ENCODE peak calls at places on chromosomes 1 and 21, in eight cellular contexts. One of them, this sample, is unnamed. For H3K36me3, the result is how much of the 10 kb centered on the place peaks cover.

GRCh38 chr1:218643281-218643680 is 298.1 kb downstream of the TGFB2 start:
- DNase-seq in PC-3: no peak
- DNase-seq in thoracic aorta: no peak
- DNase-seq in tibial nerve: no peak
- DNase-seq in esophagus squamous epithelium: no peak
- DNase-seq in tibial artery: no peak
- DNase-seq in upper lobe of right lung: no peak
- DNase-seq in psoas muscle: no peak
- DNase-seq in this sample: no peak

GRCh38 chr1:155681776-155682175 is 6.8 kb downstream of the YY1AP1 start:
- DNase-seq in tibial nerve: no peak
- DNase-seq in upper lobe of right lung: no peak
- DNase-seq in psoas muscle: no peak
- DNase-seq in esophagus squamous epithelium: no peak
- DNase-seq in thoracic aorta: no peak
- DNase-seq in PC-3: no peak
- DNase-seq in tibial artery: no peak
- DNase-seq in this sample: no peak

GRCh38 chr1:31033573-31033972 is 31.9 kb downstream of the PUM1 start:
- DNase-seq in thoracic aorta: no peak
- DNase-seq in tibial artery: no peak
- DNase-seq in esophagus squamous epithelium: no peak
- DNase-seq in PC-3: no peak
- DNase-seq in tibial nerve: no peak
- DNase-seq in psoas muscle: no peak
- DNase-seq in upper lobe of right lung: no peak
- DNase-seq in this sample: peak

GRCh38 chr1:67336783-67337182 is 29.1 kb downstream of the IL12RB2 start:
- DNase-seq in esophagus squamous epithelium: no peak
- DNase-seq in thoracic aorta: no peak
- DNase-seq in PC-3: no peak
- DNase-seq in tibial artery: no peak
- DNase-seq in tibial nerve: no peak
- DNase-seq in upper lobe of right lung: no peak
- DNase-seq in psoas muscle: no peak
- DNase-seq in this sample: no peak

GRCh38 chr1:164272156-164272555 is 286.8 kb upstream of the PBX1 start:
- DNase-seq in tibial artery: no peak
- DNase-seq in upper lobe of right lung: no peak
- DNase-seq in thoracic aorta: no peak
- DNase-seq in PC-3: no peak
- DNase-seq in esophagus squamous epithelium: no peak
- DNase-seq in psoas muscle: no peak
- DNase-seq in tibial nerve: no peak
- DNase-seq in this sample: no peak

GRCh38 chr1:52635321-52636089 is 2.5 kb downstream of the SHISAL2A start:
- DNase-seq in PC-3: peak
- DNase-seq in tibial artery: no peak
- DNase-seq in upper lobe of right lung: no peak
- DNase-seq in psoas muscle: no peak
- DNase-seq in tibial nerve: no peak
- DNase-seq in thoracic aorta: no peak
- DNase-seq in esophagus squamous epithelium: no peak
- DNase-seq in this sample: no peak

GRCh38 chr1:210850556-210850955 is 283.4 kb downstream of the KCNH1 start:
- DNase-seq in upper lobe of right lung: no peak
- DNase-seq in esophagus squamous epithelium: no peak
- DNase-seq in thoracic aorta: no peak
- DNase-seq in tibial nerve: no peak
- DNase-seq in psoas muscle: no peak
- DNase-seq in PC-3: no peak
- DNase-seq in tibial artery: no peak
- DNase-seq in this sample: no peak

GRCh38 chr1:155940993-155941844 is at the start of gene RXFP4:
- DNase-seq in tibial artery: no peak
- DNase-seq in psoas muscle: no peak
- DNase-seq in thoracic aorta: no peak
- DNase-seq in esophagus squamous epithelium: no peak
- DNase-seq in tibial nerve: no peak
- DNase-seq in upper lobe of right lung: peak
- DNase-seq in PC-3: peak
- DNase-seq in this sample: no peak

GRCh38 chr1:56190975-56191768 is 388.2 kb downstream of the PLPP3 start:
- DNase-seq in esophagus squamous epithelium: no peak
- DNase-seq in psoas muscle: peak
- DNase-seq in tibial artery: peak
- DNase-seq in tibial nerve: no peak
- DNase-seq in upper lobe of right lung: no peak
- DNase-seq in thoracic aorta: no peak
- DNase-seq in PC-3: peak
- DNase-seq in this sample: no peak

GRCh38 chr1:27392778-27393635 is 585 bp downstream of the GPR3 start:
- DNase-seq in tibial nerve: no peak
- DNase-seq in psoas muscle: no peak
- DNase-seq in upper lobe of right lung: no peak
- DNase-seq in esophagus squamous epithelium: no peak
- DNase-seq in PC-3: peak
- DNase-seq in thoracic aorta: no peak
- DNase-seq in tibial artery: no peak
- DNase-seq in this sample: no peak

GRCh38 chr21:44867999-44868700 is 5.3 kb downstream of the PTTG1IP start:
- DNase-seq in thoracic aorta: no peak
- DNase-seq in psoas muscle: no peak
- DNase-seq in tibial nerve: no peak
- DNase-seq in tibial artery: no peak
- DNase-seq in esophagus squamous epithelium: no peak
- DNase-seq in upper lobe of right lung: peak
- DNase-seq in PC-3: no peak
- DNase-seq in this sample: peak

GRCh38 chr21:46545363-46545762 is 59.5 kb downstream of the S100B start:
- DNase-seq in tibial artery: no peak
- DNase-seq in tibial nerve: no peak
- DNase-seq in esophagus squamous epithelium: no peak
- DNase-seq in PC-3: peak
- DNase-seq in thoracic aorta: no peak
- DNase-seq in psoas muscle: no peak
- DNase-seq in upper lobe of right lung: no peak
- DNase-seq in this sample: peak

GRCh38 chr1:109793486-109794318 is 30.0 kb upstream of the EPS8L3 start:
- DNase-seq in upper lobe of right lung: no peak
- DNase-seq in thoracic aorta: no peak
- DNase-seq in esophagus squamous epithelium: no peak
- DNase-seq in psoas muscle: no peak
- DNase-seq in PC-3: peak
- DNase-seq in tibial nerve: no peak
- DNase-seq in tibial artery: peak
- DNase-seq in this sample: peak

GRCh38 chr1:19345391-19345790 is 33.3 kb downstream of the SLC66A1 start:
- DNase-seq in tibial nerve: no peak
- DNase-seq in upper lobe of right lung: no peak
- DNase-seq in psoas muscle: no peak
- DNase-seq in thoracic aorta: no peak
- DNase-seq in PC-3: no peak
- DNase-seq in esophagus squamous epithelium: no peak
- DNase-seq in tibial artery: no peak
- DNase-seq in this sample: no peak

GRCh38 chr1:93447481-93448291 is at the start of gene FNBP1L:
- DNase-seq in thoracic aorta: no peak
- DNase-seq in PC-3: peak
- DNase-seq in esophagus squamous epithelium: no peak
- DNase-seq in psoas muscle: peak
- DNase-seq in tibial nerve: no peak
- DNase-seq in upper lobe of right lung: peak
- DNase-seq in tibial artery: peak
- DNase-seq in this sample: peak

GRCh38 chr21:21750124-21750825 is 752.1 kb downstream of the NCAM2 start:
- DNase-seq in thoracic aorta: no peak
- DNase-seq in psoas muscle: no peak
- DNase-seq in tibial artery: no peak
- DNase-seq in esophagus squamous epithelium: no peak
- DNase-seq in tibial nerve: no peak
- DNase-seq in PC-3: no peak
- DNase-seq in upper lobe of right lung: no peak
- DNase-seq in this sample: no peak

DNA sequence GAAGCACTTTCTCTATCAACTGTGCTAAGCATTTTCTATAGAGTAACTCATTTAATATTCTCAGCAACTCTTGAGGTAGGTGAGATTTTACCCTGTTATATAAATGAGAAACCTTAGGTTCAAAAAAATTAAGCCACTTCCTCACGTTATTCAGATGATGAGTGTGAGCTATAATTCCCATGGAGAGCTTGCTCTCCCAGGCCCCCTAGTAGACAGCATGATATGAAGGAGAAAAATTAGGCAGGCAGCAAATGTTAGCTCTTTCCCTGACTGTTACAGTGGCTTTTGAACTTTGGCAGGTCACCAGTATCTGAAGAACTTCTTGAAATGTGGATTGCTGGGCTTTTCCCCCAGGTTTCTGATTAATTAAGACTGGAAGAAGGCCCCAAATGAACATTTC is 753.1 kb downstream of the NCAM2 start:
- DNase-seq in esophagus squamous epithelium: no peak
- DNase-seq in thoracic aorta: no peak
- DNase-seq in psoas muscle: no peak
- DNase-seq in tibial nerve: no peak
- DNase-seq in PC-3: no peak
- DNase-seq in upper lobe of right lung: no peak
- DNase-seq in tibial artery: no peak
- DNase-seq in this sample: no peak
- TF ChIP-seq CTCF in esophagus squamous epithelium: no peak
- TF ChIP-seq CTCF in thoracic aorta: no peak
- TF ChIP-seq CTCF in psoas muscle: no peak
- TF ChIP-seq CTCF in tibial nerve: peak
- TF ChIP-seq CTCF in PC-3: no peak
- TF ChIP-seq CTCF in upper lobe of right lung: no peak
- TF ChIP-seq CTCF in tibial artery: no peak
- TF ChIP-seq CTCF in this sample: no peak

DNA sequence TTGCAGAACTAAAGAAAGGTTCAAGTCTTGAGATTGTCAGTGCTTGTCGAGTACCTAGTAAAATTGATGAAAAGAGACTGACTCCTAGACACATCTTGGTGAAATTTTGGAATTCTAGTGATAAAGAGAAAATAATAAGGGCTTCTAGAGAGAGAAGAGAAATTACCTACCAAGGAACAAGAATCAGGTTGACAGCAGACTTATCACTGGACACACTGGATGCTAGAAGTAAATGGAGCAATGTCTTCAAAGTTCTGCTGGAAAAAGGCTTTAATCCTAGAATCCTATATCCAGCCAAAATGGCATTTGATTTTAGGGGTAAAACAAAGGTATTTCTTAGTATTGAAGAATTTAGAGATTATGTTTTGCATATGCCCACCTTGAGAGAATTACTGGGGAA is 16.3 kb downstream of the L1TD1 start:
- DNase-seq in psoas muscle: no peak
- DNase-seq in esophagus squamous epithelium: no peak
- DNase-seq in thoracic aorta: no peak
- DNase-seq in tibial artery: no peak
- DNase-seq in tibial nerve: no peak
- DNase-seq in PC-3: no peak
- DNase-seq in upper lobe of right lung: no peak
- DNase-seq in this sample: no peak
- H3K36me3 ChIP-seq in psoas muscle: under half
- H3K36me3 ChIP-seq in esophagus squamous epithelium: under half
- H3K36me3 ChIP-seq in thoracic aorta: under half
- H3K36me3 ChIP-seq in tibial artery: under half
- H3K36me3 ChIP-seq in tibial nerve: under half
- H3K36me3 ChIP-seq in PC-3: under half
- H3K36me3 ChIP-seq in upper lobe of right lung: under half
- H3K36me3 ChIP-seq in this sample: under half

GRCh38 chr1:73907051-73907450 is 290.9 kb downstream of the LRRIQ3 start:
- DNase-seq in psoas muscle: no peak
- DNase-seq in thoracic aorta: no peak
- DNase-seq in tibial nerve: no peak
- DNase-seq in tibial artery: no peak
- DNase-seq in PC-3: no peak
- DNase-seq in upper lobe of right lung: no peak
- DNase-seq in esophagus squamous epithelium: no peak
- DNase-seq in this sample: no peak

GRCh38 chr1:73911849-73912248 is 286.1 kb downstream of the LRRIQ3 start:
- DNase-seq in esophagus squamous epithelium: no peak
- DNase-seq in psoas muscle: no peak
- DNase-seq in tibial nerve: no peak
- DNase-seq in upper lobe of right lung: no peak
- DNase-seq in tibial artery: no peak
- DNase-seq in PC-3: no peak
- DNase-seq in thoracic aorta: no peak
- DNase-seq in this sample: no peak

GRCh38 chr1:73910466-73910865 is 287.5 kb downstream of the LRRIQ3 start:
- DNase-seq in tibial nerve: no peak
- DNase-seq in tibial artery: no peak
- DNase-seq in thoracic aorta: no peak
- DNase-seq in psoas muscle: no peak
- DNase-seq in PC-3: no peak
- DNase-seq in esophagus squamous epithelium: no peak
- DNase-seq in upper lobe of right lung: no peak
- DNase-seq in this sample: no peak

GRCh38 chr1:73913025-73913424 is 285.0 kb downstream of the LRRIQ3 start:
- DNase-seq in PC-3: no peak
- DNase-seq in tibial nerve: no peak
- DNase-seq in tibial artery: no peak
- DNase-seq in esophagus squamous epithelium: no peak
- DNase-seq in thoracic aorta: no peak
- DNase-seq in psoas muscle: no peak
- DNase-seq in upper lobe of right lung: no peak
- DNase-seq in this sample: no peak

GRCh38 chr1:73909043-73909567 is 288.9 kb downstream of the LRRIQ3 start:
- DNase-seq in PC-3: no peak
- DNase-seq in thoracic aorta: no peak
- DNase-seq in upper lobe of right lung: no peak
- DNase-seq in tibial nerve: no peak
- DNase-seq in esophagus squamous epithelium: no peak
- DNase-seq in psoas muscle: no peak
- DNase-seq in tibial artery: no peak
- DNase-seq in this sample: no peak
- H3K4me3 ChIP-seq in PC-3: no peak
- H3K4me3 ChIP-seq in thoracic aorta: no peak
- H3K4me3 ChIP-seq in upper lobe of right lung: no peak
- H3K4me3 ChIP-seq in tibial nerve: no peak
- H3K4me3 ChIP-seq in esophagus squamous epithelium: no peak
- H3K4me3 ChIP-seq in psoas muscle: no peak
- H3K4me3 ChIP-seq in tibial artery: no peak
- H3K4me3 ChIP-seq in this sample: no peak

GRCh38 chr21:39153373-39153772 is 29.9 kb downstream of the PSMG1 start:
- DNase-seq in thoracic aorta: no peak
- DNase-seq in tibial artery: no peak
- DNase-seq in tibial nerve: no peak
- DNase-seq in psoas muscle: no peak
- DNase-seq in upper lobe of right lung: no peak
- DNase-seq in esophagus squamous epithelium: no peak
- DNase-seq in PC-3: peak
- DNase-seq in this sample: no peak
- TF ChIP-seq CTCF in thoracic aorta: no peak
- TF ChIP-seq CTCF in tibial artery: no peak
- TF ChIP-seq CTCF in tibial nerve: peak
- TF ChIP-seq CTCF in psoas muscle: peak
- TF ChIP-seq CTCF in upper lobe of right lung: peak
- TF ChIP-seq CTCF in esophagus squamous epithelium: peak
- TF ChIP-seq CTCF in PC-3: peak
- TF ChIP-seq CTCF in this sample: no peak